ENCODE peak calls at places on chromosomes 11 and 22, in five cellular contexts. R is adrenal gland, C is testis, A is IMR-90, W is transverse colon. D is an unnamed sample.

GRCh38 chr22:36383110-36383581 is 4.6 kb downstream of the MYH9 start:
- DNase-seq in A (peak), R (peak), C (no peak), W (peak), D (peak)

GRCh38 chr11:71937826-71938225 is 9.0 kb downstream of the RNF121 start:
- DNase-seq in A (no peak), W (no peak), C (peak), R (peak), D (no peak)

GRCh38 chr22:41589260-41589600 is 410 bp downstream of the PMM1 start:
- DNase-seq in C (peak), W (no peak), R (no peak), A (no peak), D (no peak)

GRCh38 chr22:38766076-38766777 is 10.4 kb upstream of the SUN2 start:
- DNase-seq in C (peak), R (peak), W (peak), A (peak), D (no peak)

GRCh38 chr11:6531267-6531752 is 34.2 kb downstream of the DNHD1 start:
- DNase-seq in A (peak), W (no peak), R (peak), C (no peak), D (no peak)

GRCh38 chr11:78039919-78040671 is 17.0 kb upstream of the KCTD14 start:
- DNase-seq in C (peak), W (peak), R (peak), A (peak), D (peak)

GRCh38 chr22:47333625-47334024 is 571.2 kb downstream of the TBC1D22A start:
- DNase-seq in A (peak), C (no peak), R (no peak), W (no peak), D (no peak)

GRCh38 chr22:39251762-39252460 is 7.1 kb upstream of the PDGFB start:
- DNase-seq in W (no peak), A (no peak), C (no peak), R (no peak), D (no peak)

GRCh38 chr11:73404048-73404447 is 27.8 kb downstream of the RELT start:
- DNase-seq in C (peak), A (peak), W (peak), R (peak), D (peak)

DNA sequence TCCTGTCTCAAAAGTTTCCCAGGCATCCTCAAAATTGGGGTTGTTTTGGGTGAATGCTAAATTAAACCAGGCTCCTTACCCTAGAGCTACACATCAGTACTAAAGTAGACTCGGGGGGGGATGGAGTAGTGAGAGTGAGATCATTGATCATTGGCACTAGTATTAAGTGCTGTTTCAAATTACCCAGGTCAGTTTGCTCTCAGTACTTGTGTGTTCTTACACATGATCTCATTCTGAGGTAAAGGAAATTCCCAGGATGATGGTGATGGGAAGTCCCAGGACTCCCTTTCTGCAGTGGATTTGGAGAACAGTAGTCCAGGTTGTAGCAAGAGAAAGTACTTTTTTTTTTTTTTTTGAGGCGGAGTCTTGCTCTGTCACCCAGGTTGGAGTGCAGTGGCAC is 12.5 kb downstream of the RBM4 start:
- DNase-seq in A (peak), C (no peak), W (no peak), R (no peak), D (no peak)
- TF ChIP-seq POLR2A in A (no peak), C (no peak), W (no peak), R (no peak), D (no peak)

DNA sequence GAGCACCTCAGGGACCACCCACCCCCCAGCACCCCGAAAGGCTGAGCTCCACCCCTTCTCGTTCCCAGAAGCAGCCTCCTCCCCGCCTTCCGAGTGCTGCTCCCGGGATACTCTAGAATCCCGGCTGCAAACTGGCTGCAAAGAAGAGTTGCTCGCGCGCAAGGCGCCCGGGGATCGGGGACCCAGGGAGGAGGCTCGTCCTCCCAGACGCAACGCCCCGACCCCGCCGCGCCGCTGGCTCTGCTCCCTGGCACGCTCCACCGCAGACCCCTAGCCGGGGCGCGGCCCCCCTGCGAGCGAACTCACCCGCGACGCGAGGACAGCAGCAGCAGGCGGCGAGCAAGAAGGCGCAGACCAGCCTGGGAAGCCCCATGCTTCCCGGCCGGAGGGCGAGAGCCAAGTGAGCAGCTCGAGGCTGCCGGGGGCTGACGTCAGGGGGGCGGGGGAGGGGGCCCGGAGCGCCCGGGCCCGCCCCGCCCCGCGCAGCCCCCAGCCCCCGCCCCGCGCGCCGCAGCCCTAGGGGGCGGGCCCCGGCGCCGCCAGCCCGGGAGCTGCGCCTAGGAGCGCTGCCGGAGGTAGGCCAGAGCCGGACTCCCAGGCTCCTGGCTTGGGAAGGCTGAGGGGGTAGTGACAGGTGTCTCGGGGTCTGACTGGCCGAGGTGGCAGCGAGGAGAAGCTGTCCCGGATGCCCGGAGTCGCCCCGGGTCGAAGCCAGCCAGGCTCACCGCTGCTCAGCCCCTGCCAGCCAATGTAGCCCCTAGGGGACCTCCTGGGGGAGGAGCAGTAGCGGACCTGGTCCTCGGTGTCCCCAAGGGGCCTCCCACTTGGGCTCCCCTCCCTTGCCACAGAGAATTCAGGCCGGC is at the start of gene MCAM:
- DNase-seq in C (no peak), R (no peak), A (peak), W (no peak), D (no peak)
- H3K27ac ChIP-seq in C (peak), R (no peak), A (peak), W (peak), D (no peak)

GRCh38 chr11:117315285-117316196 is 515 bp downstream of the BACE1 start:
- DNase-seq in C (no peak), R (peak), A (no peak), W (no peak), D (peak)

GRCh38 chr11:117313103-117313502 is 3.0 kb downstream of the BACE1 start:
- DNase-seq in R (no peak), W (no peak), A (no peak), C (no peak), D (peak)

GRCh38 chr11:117314840-117315239 is 1.2 kb downstream of the BACE1 start:
- DNase-seq in C (no peak), R (peak), A (no peak), W (no peak), D (peak)

GRCh38 chr11:117316197-117316961 is at the start of gene BACE1:
- DNase-seq in A (peak), W (peak), C (peak), R (peak), D (peak)

DNA sequence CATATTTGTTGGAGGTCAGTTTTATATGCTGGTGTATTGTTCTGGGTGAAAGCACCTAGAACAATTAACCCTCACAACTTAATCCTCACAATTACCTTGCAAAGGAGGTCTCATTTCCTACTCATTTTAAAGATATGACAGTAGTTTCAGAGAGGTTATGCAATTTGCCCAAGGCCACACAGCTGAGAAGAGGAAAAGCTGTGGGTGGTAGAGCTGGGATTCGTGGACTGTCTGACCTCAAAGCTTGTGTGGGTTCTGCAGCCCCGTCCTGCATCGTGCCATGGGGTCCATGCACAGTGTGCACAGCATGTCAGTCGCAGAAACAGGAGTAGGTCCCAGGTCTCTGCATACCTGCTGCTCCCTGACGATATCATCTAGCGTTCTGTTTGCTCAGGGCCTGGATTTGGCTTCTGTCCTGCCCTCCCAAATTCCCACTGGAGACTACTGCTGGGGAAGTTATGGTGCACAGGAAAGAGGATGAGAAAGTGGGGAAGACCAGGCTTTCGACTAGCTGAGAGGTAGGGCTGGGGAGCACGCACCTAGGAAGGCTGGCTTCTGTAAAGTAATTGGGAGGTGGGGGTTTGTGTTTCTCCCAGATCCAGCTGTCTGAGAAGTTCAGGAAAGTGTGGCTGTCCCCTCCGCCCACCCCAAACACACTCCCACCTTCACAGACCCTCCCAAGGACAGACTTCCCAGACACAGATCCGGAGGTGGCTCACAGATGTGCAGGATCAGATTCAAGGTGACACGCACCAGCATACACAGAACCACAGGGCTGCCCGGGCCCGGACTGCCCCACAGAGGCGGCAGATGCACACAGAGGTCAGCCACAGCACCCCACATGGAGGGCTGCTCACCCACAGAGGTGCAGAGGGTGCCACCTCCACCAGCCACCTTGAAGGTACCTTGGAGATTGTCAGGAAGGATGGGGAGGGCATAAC is 2.0 kb downstream of the BACE1 start:
- DNase-seq in A (no peak), W (no peak), C (no peak), R (no peak), D (peak)
- H3K4me3 ChIP-seq in A (peak), W (no peak), C (no peak), R (peak), D (peak)

GRCh38 chr11:65900125-65900898 is at the start of gene FOSL1:
- DNase-seq in W (peak), R (peak), A (peak), C (peak), D (peak)
- TF ChIP-seq POLR2A in W (peak), R (peak), A (peak), C (no peak), D (no peak)